ENCODE peak calls at places on chromosomes 13 and 19, in eight cellular contexts. One of them, this sample, is unnamed.

GRCh38 chr19:32339988-32340874 is 5.2 kb upstream of the ZNF507 start:
- DNase-seq in activated T-cell treated with anti-CD3 and anti-CD28 coated beads for 1 hour: peak
- DNase-seq in activated naive CD4-positive, alpha-beta T cell treated with Interleukin-2 at 50 U/mL for 16 hours: peak
- DNase-seq in T-helper 9 cell: peak
- DNase-seq in kidney glomerular epithelial cell: peak
- DNase-seq in sigmoid colon: peak
- DNase-seq in colonic mucosa: peak
- DNase-seq in hepatic stellate cell: peak
- DNase-seq in this sample: peak

GRCh38 chr13:99129951-99130350 is 70.7 kb upstream of the UBAC2 start:
- DNase-seq in activated T-cell treated with anti-CD3 and anti-CD28 coated beads for 1 hour: no peak
- DNase-seq in activated naive CD4-positive, alpha-beta T cell treated with Interleukin-2 at 50 U/mL for 16 hours: no peak
- DNase-seq in T-helper 9 cell: no peak
- DNase-seq in kidney glomerular epithelial cell: no peak
- DNase-seq in sigmoid colon: no peak
- DNase-seq in colonic mucosa: no peak
- DNase-seq in hepatic stellate cell: no peak
- DNase-seq in this sample: no peak

GRCh38 chr19:30063184-30064020 is 121.4 kb downstream of the URI1 start:
- DNase-seq in activated T-cell treated with anti-CD3 and anti-CD28 coated beads for 1 hour: no peak
- DNase-seq in activated naive CD4-positive, alpha-beta T cell treated with Interleukin-2 at 50 U/mL for 16 hours: no peak
- DNase-seq in T-helper 9 cell: no peak
- DNase-seq in kidney glomerular epithelial cell: no peak
- DNase-seq in sigmoid colon: no peak
- DNase-seq in colonic mucosa: no peak
- DNase-seq in hepatic stellate cell: no peak
- DNase-seq in this sample: no peak

GRCh38 chr13:114285166-114285808 is 3.9 kb downstream of the UPF3A start:
- DNase-seq in activated T-cell treated with anti-CD3 and anti-CD28 coated beads for 1 hour: no peak
- DNase-seq in activated naive CD4-positive, alpha-beta T cell treated with Interleukin-2 at 50 U/mL for 16 hours: no peak
- DNase-seq in T-helper 9 cell: no peak
- DNase-seq in kidney glomerular epithelial cell: peak
- DNase-seq in sigmoid colon: no peak
- DNase-seq in colonic mucosa: no peak
- DNase-seq in hepatic stellate cell: no peak
- DNase-seq in this sample: no peak

GRCh38 chr13:105787518-105788085 is 747.9 kb downstream of the EFNB2 start:
- DNase-seq in activated T-cell treated with anti-CD3 and anti-CD28 coated beads for 1 hour: no peak
- DNase-seq in activated naive CD4-positive, alpha-beta T cell treated with Interleukin-2 at 50 U/mL for 16 hours: no peak
- DNase-seq in T-helper 9 cell: no peak
- DNase-seq in kidney glomerular epithelial cell: no peak
- DNase-seq in sigmoid colon: no peak
- DNase-seq in colonic mucosa: peak
- DNase-seq in hepatic stellate cell: no peak
- DNase-seq in this sample: no peak

GRCh38 chr13:100514788-100515409 is 73.7 kb downstream of the GGACT start:
- DNase-seq in activated T-cell treated with anti-CD3 and anti-CD28 coated beads for 1 hour: peak
- DNase-seq in activated naive CD4-positive, alpha-beta T cell treated with Interleukin-2 at 50 U/mL for 16 hours: peak
- DNase-seq in T-helper 9 cell: peak
- DNase-seq in kidney glomerular epithelial cell: peak
- DNase-seq in sigmoid colon: peak
- DNase-seq in colonic mucosa: peak
- DNase-seq in hepatic stellate cell: peak
- DNase-seq in this sample: peak

GRCh38 chr13:102915393-102915792 is 69.6 kb downstream of the ERCC5 start:
- DNase-seq in activated T-cell treated with anti-CD3 and anti-CD28 coated beads for 1 hour: no peak
- DNase-seq in activated naive CD4-positive, alpha-beta T cell treated with Interleukin-2 at 50 U/mL for 16 hours: no peak
- DNase-seq in T-helper 9 cell: no peak
- DNase-seq in kidney glomerular epithelial cell: no peak
- DNase-seq in sigmoid colon: no peak
- DNase-seq in colonic mucosa: no peak
- DNase-seq in hepatic stellate cell: no peak
- DNase-seq in this sample: no peak

GRCh38 chr19:18490719-18491118 is 31.2 kb downstream of the ELL start:
- DNase-seq in activated T-cell treated with anti-CD3 and anti-CD28 coated beads for 1 hour: no peak
- DNase-seq in activated naive CD4-positive, alpha-beta T cell treated with Interleukin-2 at 50 U/mL for 16 hours: no peak
- DNase-seq in T-helper 9 cell: no peak
- DNase-seq in kidney glomerular epithelial cell: no peak
- DNase-seq in sigmoid colon: no peak
- DNase-seq in colonic mucosa: no peak
- DNase-seq in hepatic stellate cell: no peak
- DNase-seq in this sample: no peak

GRCh38 chr19:37348060-37348459 is 22.8 kb upstream of the ZNF527 start:
- DNase-seq in activated T-cell treated with anti-CD3 and anti-CD28 coated beads for 1 hour: no peak
- DNase-seq in activated naive CD4-positive, alpha-beta T cell treated with Interleukin-2 at 50 U/mL for 16 hours: no peak
- DNase-seq in T-helper 9 cell: no peak
- DNase-seq in kidney glomerular epithelial cell: no peak
- DNase-seq in sigmoid colon: no peak
- DNase-seq in colonic mucosa: no peak
- DNase-seq in hepatic stellate cell: no peak
- DNase-seq in this sample: no peak

GRCh38 chr19:37941820-37942515 is 35.0 kb downstream of the SIPA1L3 start:
- DNase-seq in activated T-cell treated with anti-CD3 and anti-CD28 coated beads for 1 hour: no peak
- DNase-seq in activated naive CD4-positive, alpha-beta T cell treated with Interleukin-2 at 50 U/mL for 16 hours: no peak
- DNase-seq in T-helper 9 cell: no peak
- DNase-seq in kidney glomerular epithelial cell: peak
- DNase-seq in sigmoid colon: no peak
- DNase-seq in colonic mucosa: no peak
- DNase-seq in hepatic stellate cell: no peak
- DNase-seq in this sample: no peak

GRCh38 chr19:23762884-23763711 is 4.4 kb upstream of the ZNF681 start:
- DNase-seq in activated T-cell treated with anti-CD3 and anti-CD28 coated beads for 1 hour: peak
- DNase-seq in activated naive CD4-positive, alpha-beta T cell treated with Interleukin-2 at 50 U/mL for 16 hours: peak
- DNase-seq in T-helper 9 cell: peak
- DNase-seq in kidney glomerular epithelial cell: peak
- DNase-seq in sigmoid colon: peak
- DNase-seq in colonic mucosa: peak
- DNase-seq in hepatic stellate cell: peak
- DNase-seq in this sample: peak

GRCh38 chr19:55304279-55304978 is 20.6 kb downstream of the BRSK1 start:
- DNase-seq in activated T-cell treated with anti-CD3 and anti-CD28 coated beads for 1 hour: no peak
- DNase-seq in activated naive CD4-positive, alpha-beta T cell treated with Interleukin-2 at 50 U/mL for 16 hours: no peak
- DNase-seq in T-helper 9 cell: no peak
- DNase-seq in kidney glomerular epithelial cell: no peak
- DNase-seq in sigmoid colon: no peak
- DNase-seq in colonic mucosa: no peak
- DNase-seq in hepatic stellate cell: no peak
- DNase-seq in this sample: peak

GRCh38 chr19:28027116-28027515 is 1185.8 kb downstream of the UQCRFS1 start:
- DNase-seq in activated T-cell treated with anti-CD3 and anti-CD28 coated beads for 1 hour: no peak
- DNase-seq in activated naive CD4-positive, alpha-beta T cell treated with Interleukin-2 at 50 U/mL for 16 hours: no peak
- DNase-seq in T-helper 9 cell: no peak
- DNase-seq in kidney glomerular epithelial cell: no peak
- DNase-seq in sigmoid colon: no peak
- DNase-seq in colonic mucosa: no peak
- DNase-seq in hepatic stellate cell: no peak
- DNase-seq in this sample: no peak

GRCh38 chr19:38706792-38707511 is 37.3 kb downstream of the CAPN12 start:
- DNase-seq in activated T-cell treated with anti-CD3 and anti-CD28 coated beads for 1 hour: no peak
- DNase-seq in activated naive CD4-positive, alpha-beta T cell treated with Interleukin-2 at 50 U/mL for 16 hours: no peak
- DNase-seq in T-helper 9 cell: no peak
- DNase-seq in kidney glomerular epithelial cell: no peak
- DNase-seq in sigmoid colon: no peak
- DNase-seq in colonic mucosa: no peak
- DNase-seq in hepatic stellate cell: no peak
- DNase-seq in this sample: no peak

GRCh38 chr13:30997697-30998547 is 65.5 kb downstream of the TEX26 start:
- DNase-seq in activated T-cell treated with anti-CD3 and anti-CD28 coated beads for 1 hour: no peak
- DNase-seq in activated naive CD4-positive, alpha-beta T cell treated with Interleukin-2 at 50 U/mL for 16 hours: no peak
- DNase-seq in T-helper 9 cell: no peak
- DNase-seq in kidney glomerular epithelial cell: no peak
- DNase-seq in sigmoid colon: no peak
- DNase-seq in colonic mucosa: no peak
- DNase-seq in hepatic stellate cell: no peak
- DNase-seq in this sample: no peak

GRCh38 chr19:1510807-1511206 is 2.0 kb downstream of the ADAMTSL5 start:
- DNase-seq in activated T-cell treated with anti-CD3 and anti-CD28 coated beads for 1 hour: no peak
- DNase-seq in activated naive CD4-positive, alpha-beta T cell treated with Interleukin-2 at 50 U/mL for 16 hours: no peak
- DNase-seq in T-helper 9 cell: no peak
- DNase-seq in kidney glomerular epithelial cell: no peak
- DNase-seq in sigmoid colon: no peak
- DNase-seq in colonic mucosa: no peak
- DNase-seq in hepatic stellate cell: no peak
- DNase-seq in this sample: no peak

GRCh38 chr13:97231832-97232201 is 9.7 kb downstream of the MBNL2 start:
- DNase-seq in activated T-cell treated with anti-CD3 and anti-CD28 coated beads for 1 hour: no peak
- DNase-seq in activated naive CD4-positive, alpha-beta T cell treated with Interleukin-2 at 50 U/mL for 16 hours: no peak
- DNase-seq in T-helper 9 cell: no peak
- DNase-seq in kidney glomerular epithelial cell: no peak
- DNase-seq in sigmoid colon: no peak
- DNase-seq in colonic mucosa: no peak
- DNase-seq in hepatic stellate cell: no peak
- DNase-seq in this sample: no peak

GRCh38 chr13:111216166-111216960 is 101.3 kb downstream of the ARHGEF7 start:
- DNase-seq in activated T-cell treated with anti-CD3 and anti-CD28 coated beads for 1 hour: peak
- DNase-seq in activated naive CD4-positive, alpha-beta T cell treated with Interleukin-2 at 50 U/mL for 16 hours: peak
- DNase-seq in T-helper 9 cell: peak
- DNase-seq in kidney glomerular epithelial cell: peak
- DNase-seq in sigmoid colon: no peak
- DNase-seq in colonic mucosa: peak
- DNase-seq in hepatic stellate cell: no peak
- DNase-seq in this sample: peak

GRCh38 chr13:28955264-28955966 is 135.3 kb downstream of the MTUS2 start:
- DNase-seq in activated T-cell treated with anti-CD3 and anti-CD28 coated beads for 1 hour: no peak
- DNase-seq in activated naive CD4-positive, alpha-beta T cell treated with Interleukin-2 at 50 U/mL for 16 hours: no peak
- DNase-seq in T-helper 9 cell: no peak
- DNase-seq in kidney glomerular epithelial cell: no peak
- DNase-seq in sigmoid colon: no peak
- DNase-seq in colonic mucosa: no peak
- DNase-seq in hepatic stellate cell: no peak
- DNase-seq in this sample: no peak

GRCh38 chr19:28633223-28634030 is 579.5 kb downstream of the UQCRFS1 start:
- DNase-seq in activated T-cell treated with anti-CD3 and anti-CD28 coated beads for 1 hour: peak
- DNase-seq in activated naive CD4-positive, alpha-beta T cell treated with Interleukin-2 at 50 U/mL for 16 hours: peak
- DNase-seq in T-helper 9 cell: no peak
- DNase-seq in kidney glomerular epithelial cell: peak
- DNase-seq in sigmoid colon: no peak
- DNase-seq in colonic mucosa: peak
- DNase-seq in hepatic stellate cell: peak
- DNase-seq in this sample: no peak

GRCh38 chr19:4636151-4636717 is 3.1 kb upstream of the TNFAIP8L1 start:
- DNase-seq in activated T-cell treated with anti-CD3 and anti-CD28 coated beads for 1 hour: peak
- DNase-seq in activated naive CD4-positive, alpha-beta T cell treated with Interleukin-2 at 50 U/mL for 16 hours: peak
- DNase-seq in T-helper 9 cell: peak
- DNase-seq in kidney glomerular epithelial cell: peak
- DNase-seq in sigmoid colon: peak
- DNase-seq in colonic mucosa: peak
- DNase-seq in hepatic stellate cell: peak
- DNase-seq in this sample: no peak

GRCh38 chr19:8355631-8356402 is 8.1 kb upstream of the ANGPTL4 start:
- DNase-seq in activated T-cell treated with anti-CD3 and anti-CD28 coated beads for 1 hour: no peak
- DNase-seq in activated naive CD4-positive, alpha-beta T cell treated with Interleukin-2 at 50 U/mL for 16 hours: no peak
- DNase-seq in T-helper 9 cell: no peak
- DNase-seq in kidney glomerular epithelial cell: peak
- DNase-seq in sigmoid colon: no peak
- DNase-seq in colonic mucosa: no peak
- DNase-seq in hepatic stellate cell: peak
- DNase-seq in this sample: peak

GRCh38 chr13:108957369-108958012 is 328.1 kb downstream of the MYO16 start:
- DNase-seq in activated T-cell treated with anti-CD3 and anti-CD28 coated beads for 1 hour: no peak
- DNase-seq in activated naive CD4-positive, alpha-beta T cell treated with Interleukin-2 at 50 U/mL for 16 hours: no peak
- DNase-seq in T-helper 9 cell: no peak
- DNase-seq in kidney glomerular epithelial cell: peak
- DNase-seq in sigmoid colon: peak
- DNase-seq in colonic mucosa: no peak
- DNase-seq in hepatic stellate cell: peak
- DNase-seq in this sample: no peak

GRCh38 chr19:50414850-50415660 is 3.7 kb upstream of the SPIB start:
- DNase-seq in activated T-cell treated with anti-CD3 and anti-CD28 coated beads for 1 hour: peak
- DNase-seq in activated naive CD4-positive, alpha-beta T cell treated with Interleukin-2 at 50 U/mL for 16 hours: peak
- DNase-seq in T-helper 9 cell: peak
- DNase-seq in kidney glomerular epithelial cell: peak
- DNase-seq in sigmoid colon: peak
- DNase-seq in colonic mucosa: peak
- DNase-seq in hepatic stellate cell: peak
- DNase-seq in this sample: peak

GRCh38 chr19:48608798-48609263 is 2.3 kb downstream of the SPACA4 start:
- DNase-seq in activated T-cell treated with anti-CD3 and anti-CD28 coated beads for 1 hour: peak
- DNase-seq in activated naive CD4-positive, alpha-beta T cell treated with Interleukin-2 at 50 U/mL for 16 hours: peak
- DNase-seq in T-helper 9 cell: peak
- DNase-seq in kidney glomerular epithelial cell: no peak
- DNase-seq in sigmoid colon: no peak
- DNase-seq in colonic mucosa: peak
- DNase-seq in hepatic stellate cell: peak
- DNase-seq in this sample: no peak

GRCh38 chr13:39967199-39967959 is 311.9 kb downstream of the COG6 start:
- DNase-seq in activated T-cell treated with anti-CD3 and anti-CD28 coated beads for 1 hour: no peak
- DNase-seq in activated naive CD4-positive, alpha-beta T cell treated with Interleukin-2 at 50 U/mL for 16 hours: no peak
- DNase-seq in T-helper 9 cell: no peak
- DNase-seq in kidney glomerular epithelial cell: no peak
- DNase-seq in sigmoid colon: no peak
- DNase-seq in colonic mucosa: no peak
- DNase-seq in hepatic stellate cell: no peak
- DNase-seq in this sample: no peak

GRCh38 chr19:51034704-51035103 is at the start of gene KLK12:
- DNase-seq in activated T-cell treated with anti-CD3 and anti-CD28 coated beads for 1 hour: no peak
- DNase-seq in activated naive CD4-positive, alpha-beta T cell treated with Interleukin-2 at 50 U/mL for 16 hours: no peak
- DNase-seq in T-helper 9 cell: no peak
- DNase-seq in kidney glomerular epithelial cell: no peak
- DNase-seq in sigmoid colon: no peak
- DNase-seq in colonic mucosa: no peak
- DNase-seq in hepatic stellate cell: no peak
- DNase-seq in this sample: no peak

GRCh38 chr13:71580614-71581013 is 286.4 kb downstream of the DACH1 start:
- DNase-seq in activated T-cell treated with anti-CD3 and anti-CD28 coated beads for 1 hour: no peak
- DNase-seq in activated naive CD4-positive, alpha-beta T cell treated with Interleukin-2 at 50 U/mL for 16 hours: no peak
- DNase-seq in T-helper 9 cell: no peak
- DNase-seq in kidney glomerular epithelial cell: no peak
- DNase-seq in sigmoid colon: no peak
- DNase-seq in colonic mucosa: no peak
- DNase-seq in hepatic stellate cell: no peak
- DNase-seq in this sample: no peak

GRCh38 chr13:105991622-105992254 is 543.7 kb downstream of the EFNB2 start:
- DNase-seq in activated T-cell treated with anti-CD3 and anti-CD28 coated beads for 1 hour: no peak
- DNase-seq in activated naive CD4-positive, alpha-beta T cell treated with Interleukin-2 at 50 U/mL for 16 hours: no peak
- DNase-seq in T-helper 9 cell: no peak
- DNase-seq in kidney glomerular epithelial cell: peak
- DNase-seq in sigmoid colon: no peak
- DNase-seq in colonic mucosa: no peak
- DNase-seq in hepatic stellate cell: no peak
- DNase-seq in this sample: peak

GRCh38 chr19:58562126-58563033 is 4.0 kb upstream of the UBE2M start:
- DNase-seq in activated T-cell treated with anti-CD3 and anti-CD28 coated beads for 1 hour: no peak
- DNase-seq in activated naive CD4-positive, alpha-beta T cell treated with Interleukin-2 at 50 U/mL for 16 hours: peak
- DNase-seq in T-helper 9 cell: no peak
- DNase-seq in kidney glomerular epithelial cell: no peak
- DNase-seq in sigmoid colon: peak
- DNase-seq in colonic mucosa: peak
- DNase-seq in hepatic stellate cell: no peak
- DNase-seq in this sample: no peak

GRCh38 chr19:48613024-48613851 is 1.6 kb downstream of the FAM83E start:
- DNase-seq in activated T-cell treated with anti-CD3 and anti-CD28 coated beads for 1 hour: no peak
- DNase-seq in activated naive CD4-positive, alpha-beta T cell treated with Interleukin-2 at 50 U/mL for 16 hours: no peak
- DNase-seq in T-helper 9 cell: no peak
- DNase-seq in kidney glomerular epithelial cell: no peak
- DNase-seq in sigmoid colon: no peak
- DNase-seq in colonic mucosa: peak
- DNase-seq in hepatic stellate cell: no peak
- DNase-seq in this sample: no peak

GRCh38 chr13:102913924-102914628 is 68.2 kb downstream of the ERCC5 start:
- DNase-seq in activated T-cell treated with anti-CD3 and anti-CD28 coated beads for 1 hour: no peak
- DNase-seq in activated naive CD4-positive, alpha-beta T cell treated with Interleukin-2 at 50 U/mL for 16 hours: no peak
- DNase-seq in T-helper 9 cell: no peak
- DNase-seq in kidney glomerular epithelial cell: no peak
- DNase-seq in sigmoid colon: no peak
- DNase-seq in colonic mucosa: no peak
- DNase-seq in hepatic stellate cell: no peak
- DNase-seq in this sample: no peak

GRCh38 chr13:29721766-29722165 is 126.3 kb upstream of the SLC7A1 start:
- DNase-seq in activated T-cell treated with anti-CD3 and anti-CD28 coated beads for 1 hour: no peak
- DNase-seq in activated naive CD4-positive, alpha-beta T cell treated with Interleukin-2 at 50 U/mL for 16 hours: no peak
- DNase-seq in T-helper 9 cell: no peak
- DNase-seq in kidney glomerular epithelial cell: peak
- DNase-seq in sigmoid colon: no peak
- DNase-seq in colonic mucosa: no peak
- DNase-seq in hepatic stellate cell: no peak
- DNase-seq in this sample: no peak

GRCh38 chr13:111368091-111368490 is 47.6 kb downstream of the TEX29 start:
- DNase-seq in activated T-cell treated with anti-CD3 and anti-CD28 coated beads for 1 hour: no peak
- DNase-seq in activated naive CD4-positive, alpha-beta T cell treated with Interleukin-2 at 50 U/mL for 16 hours: no peak
- DNase-seq in T-helper 9 cell: no peak
- DNase-seq in kidney glomerular epithelial cell: no peak
- DNase-seq in sigmoid colon: no peak
- DNase-seq in colonic mucosa: no peak
- DNase-seq in hepatic stellate cell: no peak
- DNase-seq in this sample: no peak